ENCODE peak calls at places on chromosome 1, in five cellular contexts. X is A549; L is neuronal stem cell; C is naive thymus-derived CD4-positive, alpha-beta T cell; Z is lower lobe of right lung. D is an unnamed sample.

GRCh38 chr1:246091477-246091876 is 415.6 kb downstream of the SMYD3 start:
- DNase-seq in L (no peak), C (no peak), X (no peak), Z (no peak), D (no peak)

GRCh38 chr1:70486676-70487470 is 75.8 kb downstream of the CTH start:
- DNase-seq in C (no peak), X (no peak), L (no peak), Z (no peak), D (no peak)

GRCh38 chr1:97904528-97904927 is 16.3 kb downstream of the DPYD start:
- DNase-seq in Z (no peak), X (no peak), C (no peak), L (no peak), D (no peak)

GRCh38 chr1:53552146-53552940 is 93.1 kb downstream of the DMRTB1 start:
- DNase-seq in Z (peak; percentile 42), C (no peak), L (no peak), X (no peak), D (no peak)

GRCh38 chr1:201456499-201457309 is 12.3 kb downstream of the PHLDA3 start:
- DNase-seq in X (no peak), Z (peak; percentile 70), L (no peak), C (no peak), D (no peak)

GRCh38 chr1:86018311-86018923 is 138.2 kb downstream of the COL24A1 start:
- DNase-seq in C (no peak), Z (no peak), L (peak; percentile 26), X (peak; percentile 9), D (no peak)

GRCh38 chr1:217647791-217648190 is 16.6 kb downstream of the SPATA17 start:
- DNase-seq in Z (no peak), L (no peak), X (no peak), C (no peak), D (no peak)

GRCh38 chr1:70487471-70487840 is 76.4 kb downstream of the CTH start:
- DNase-seq in L (no peak), Z (no peak), C (no peak), X (no peak), D (no peak)

GRCh38 chr1:247445775-247446364 is 12.0 kb downstream of the OR2B11 start:
- DNase-seq in C (no peak), Z (peak; percentile 55), X (no peak), L (no peak), D (no peak)

GRCh38 chr1:225825606-225826005 is 15.7 kb downstream of the EPHX1 start:
- DNase-seq in L (no peak), C (no peak), X (no peak), Z (no peak), D (no peak)

GRCh38 chr1:191993549-191993948 is 164.7 kb upstream of the RGS18 start:
- DNase-seq in C (no peak), Z (no peak), L (no peak), X (no peak), D (no peak)

GRCh38 chr1:84972377-84972987 is 24.4 kb downstream of the MCOLN2 start:
- DNase-seq in C (no peak), L (no peak), X (no peak), Z (no peak), D (no peak)

GRCh38 chr1:185823471-185823870 is 89.3 kb downstream of the HMCN1 start:
- DNase-seq in Z (no peak), X (no peak), L (no peak), C (no peak), D (no peak)

GRCh38 chr1:185824106-185824505 is 89.9 kb downstream of the HMCN1 start:
- DNase-seq in X (no peak), L (no peak), C (no peak), Z (no peak), D (no peak)

GRCh38 chr1:185816460-185816859 is 82.3 kb downstream of the HMCN1 start:
- DNase-seq in C (no peak), L (no peak), Z (no peak), X (no peak), D (no peak)

GRCh38 chr1:185821612-185822385 is 87.6 kb downstream of the HMCN1 start:
- DNase-seq in Z (no peak), C (no peak), L (no peak), X (no peak), D (no peak)

DNA sequence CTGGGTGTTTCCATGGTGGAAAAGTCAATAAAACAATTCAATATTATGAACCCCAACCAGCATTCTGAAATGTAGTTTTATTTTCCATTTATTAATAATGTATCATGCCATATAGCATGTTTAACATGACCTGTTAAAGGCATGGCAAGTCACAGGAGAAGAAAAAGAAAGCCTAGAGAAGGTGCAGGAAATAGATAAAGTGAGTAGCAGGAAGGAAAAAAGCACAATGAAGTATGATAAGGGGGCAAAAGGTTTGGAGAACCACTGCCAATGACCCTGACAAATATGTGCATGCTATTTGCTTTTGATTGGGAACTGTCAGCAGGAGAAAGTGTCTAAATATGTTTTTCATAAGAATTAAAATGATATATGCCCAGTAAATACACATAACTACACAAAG is 85.6 kb downstream of the HMCN1 start:
- DNase-seq in X (no peak), L (no peak), Z (no peak), C (no peak), D (no peak)
- H3K27ac ChIP-seq in X (no peak overlapping the region), L (no peak overlapping the region), Z (no peak overlapping the region), C (no peak overlapping the region), D (no peak overlapping the region)

GRCh38 chr1:111198836-111199235 is 1.6 kb downstream of the DENND2D start:
- DNase-seq in C (no peak), Z (no peak), X (no peak), L (no peak), D (no peak)
- H3K27ac ChIP-seq in C (peak overlapping the region; percentile 90), Z (peak overlapping the region; percentile 79), X (no peak overlapping the region), L (no peak overlapping the region), D (peak overlapping the region; percentile 55)

GRCh38 chr1:117121589-117122296 is at the start of gene TRIM45:
- DNase-seq in L (peak; percentile 96), Z (peak; percentile 98), C (peak; percentile 64), X (peak; percentile 85), D (peak; percentile 84)
- H3K27ac ChIP-seq in L (peak within 1 kb of the TSS; percentile 97), Z (peak within 1 kb of the TSS; percentile 88), C (peak within 1 kb of the TSS; percentile 61), X (peak within 1 kb of the TSS; percentile 83), D (no peak within 1 kb of the TSS)

GRCh38 chr1:220296941-220297460 is 24.7 kb upstream of the RAB3GAP2 start:
- DNase-seq in C (no peak), X (no peak), L (no peak), Z (no peak), D (no peak)

GRCh38 chr1:220301630-220302029 is 29.4 kb upstream of the RAB3GAP2 start:
- DNase-seq in X (no peak), L (no peak), C (no peak), Z (no peak), D (no peak)

GRCh38 chr1:220300442-220301121 is 28.3 kb upstream of the RAB3GAP2 start:
- DNase-seq in Z (peak; percentile 61), C (no peak), X (no peak), L (peak; percentile 27), D (no peak)

GRCh38 chr1:220298470-220298869 is 26.2 kb upstream of the RAB3GAP2 start:
- DNase-seq in X (no peak), Z (no peak), C (no peak), L (no peak), D (no peak)

GRCh38 chr1:220299337-220299736 is 27.1 kb upstream of the RAB3GAP2 start:
- DNase-seq in L (no peak), X (no peak), C (no peak), Z (no peak), D (no peak)
- H3K27ac ChIP-seq in L (no peak overlapping the region), X (no peak overlapping the region), C (no peak overlapping the region), Z (no peak overlapping the region), D (no peak overlapping the region)

GRCh38 chr1:2049517-2050481 is at the start of gene PRKCZ:
- DNase-seq in X (peak; percentile 76), Z (peak; percentile 95), L (peak; percentile 81), C (peak; percentile 90), D (peak; percentile 90)
- H3K27ac ChIP-seq in X (peak within 1 kb of the TSS; percentile 85), Z (peak within 1 kb of the TSS; percentile 90), L (no peak within 1 kb of the TSS), C (peak within 1 kb of the TSS; percentile 70), D (peak within 1 kb of the TSS; percentile 33)

DNA sequence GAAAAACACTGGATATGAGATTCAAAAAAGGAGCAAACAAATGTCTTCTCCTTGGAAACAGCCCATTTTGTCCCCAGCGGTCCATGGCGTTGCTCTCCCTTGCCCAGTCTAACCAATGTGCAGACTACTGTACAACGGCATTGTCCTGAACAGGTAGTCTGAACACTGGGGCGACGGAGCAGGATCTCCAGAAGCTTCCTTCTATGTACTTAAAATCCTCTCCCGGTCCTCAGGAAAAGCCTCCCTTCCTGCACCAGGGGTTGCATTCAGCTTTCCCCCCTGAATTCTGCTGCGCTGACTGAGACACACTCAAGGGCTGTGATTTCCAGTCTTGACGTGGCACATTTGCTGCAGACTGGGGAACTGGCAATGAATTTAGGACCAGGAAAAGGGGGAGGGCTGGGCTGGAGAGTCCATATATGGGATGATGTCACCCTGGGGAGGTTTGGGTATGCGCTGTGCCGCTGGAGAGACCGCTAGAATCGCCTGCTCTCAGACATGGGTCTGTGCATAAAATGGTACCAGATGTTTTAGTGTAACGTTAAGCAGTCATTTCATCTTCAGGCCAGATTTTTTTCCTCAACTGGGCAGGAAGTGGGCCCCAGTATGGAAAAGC is 275.9 kb upstream of the C1orf105 start:
- DNase-seq in L (no peak), C (no peak), Z (peak; percentile 45), X (no peak), D (no peak)
- H3K27ac ChIP-seq in L (no peak overlapping the region), C (no peak overlapping the region), Z (peak overlapping the region; percentile 78), X (no peak overlapping the region), D (no peak overlapping the region)

D was measured in CD8-positive, alpha-beta T cell.